ENCODE peak calls at places on chromosomes 16 and 17, in eight cellular contexts. M is psoas muscle, T is cardiac muscle cell, D is GM23338, E is adrenal gland, U is RWPE1, G is suprapubic skin, O is thoracic aorta. R is an unnamed sample.

GRCh38 chr17:27858621-27859305 is 34.4 kb downstream of the LYRM9 start:
- DNase-seq in D (no peak), T (no peak), G (no peak), O (no peak), E (no peak), U (no peak), M (no peak), R (no peak)

GRCh38 chr17:4479340-4479981 is 19.2 kb upstream of the SPNS2 start:
- DNase-seq in G (no peak), O (no peak), M (no peak), T (no peak), U (no peak), D (no peak), E (no peak), R (no peak)

GRCh38 chr17:20010099-20010863 is 1.1 kb downstream of the SPECC1 start:
- DNase-seq in M (no peak), T (peak), D (peak), G (no peak), E (peak), U (peak), O (no peak), R (no peak)

GRCh38 chr17:8791910-8792270 is 7.3 kb downstream of the MFSD6L start:
- DNase-seq in O (no peak), E (no peak), M (no peak), U (peak), T (no peak), D (no peak), G (no peak), R (no peak)

GRCh38 chr17:30519707-30520106 is 42.5 kb downstream of the GOSR1 start:
- DNase-seq in M (no peak), G (no peak), D (no peak), E (no peak), U (peak), O (no peak), T (no peak), R (no peak)

GRCh38 chr16:66115373-66115772 is 251.1 kb upstream of the CDH5 start:
- DNase-seq in U (no peak), T (no peak), G (no peak), O (no peak), M (no peak), E (no peak), D (peak), R (no peak)

GRCh38 chr17:63550816-63551639 is 751 bp downstream of the DCAF7 start:
- DNase-seq in G (no peak), D (peak), O (no peak), E (peak), T (peak), U (peak), M (no peak), R (no peak)

GRCh38 chr16:58582133-58582532 is 47.5 kb downstream of the CNOT1 start:
- DNase-seq in O (no peak), E (no peak), M (no peak), T (no peak), D (no peak), U (no peak), G (no peak), R (no peak)

GRCh38 chr16:88922114-88922825 is 54.7 kb downstream of the CBFA2T3 start:
- DNase-seq in U (peak), G (peak), O (peak), E (peak), M (peak), T (no peak), D (peak), R (no peak)

GRCh38 chr16:13435415-13435814 is 484.5 kb upstream of the ERCC4 start:
- DNase-seq in G (no peak), D (no peak), O (no peak), M (no peak), T (no peak), U (no peak), E (no peak), R (no peak)

GRCh38 chr17:78313735-78314648 is 45.9 kb downstream of the SOCS3 start:
- DNase-seq in E (peak), T (peak), G (peak), O (no peak), U (peak), D (peak), M (peak), R (peak)

GRCh38 chr17:78316115-78316866 is 43.6 kb downstream of the SOCS3 start:
- DNase-seq in O (no peak), D (peak), G (peak), T (no peak), U (no peak), E (no peak), M (no peak), R (no peak)

GRCh38 chr17:78316867-78317816 is 42.7 kb downstream of the SOCS3 start:
- DNase-seq in U (peak), G (peak), O (no peak), E (no peak), M (no peak), T (peak), D (peak), R (no peak)

GRCh38 chr17:78314683-78315354 is 45.1 kb downstream of the SOCS3 start:
- DNase-seq in O (no peak), D (peak), T (no peak), E (no peak), M (no peak), U (no peak), G (peak), R (no peak)

DNA sequence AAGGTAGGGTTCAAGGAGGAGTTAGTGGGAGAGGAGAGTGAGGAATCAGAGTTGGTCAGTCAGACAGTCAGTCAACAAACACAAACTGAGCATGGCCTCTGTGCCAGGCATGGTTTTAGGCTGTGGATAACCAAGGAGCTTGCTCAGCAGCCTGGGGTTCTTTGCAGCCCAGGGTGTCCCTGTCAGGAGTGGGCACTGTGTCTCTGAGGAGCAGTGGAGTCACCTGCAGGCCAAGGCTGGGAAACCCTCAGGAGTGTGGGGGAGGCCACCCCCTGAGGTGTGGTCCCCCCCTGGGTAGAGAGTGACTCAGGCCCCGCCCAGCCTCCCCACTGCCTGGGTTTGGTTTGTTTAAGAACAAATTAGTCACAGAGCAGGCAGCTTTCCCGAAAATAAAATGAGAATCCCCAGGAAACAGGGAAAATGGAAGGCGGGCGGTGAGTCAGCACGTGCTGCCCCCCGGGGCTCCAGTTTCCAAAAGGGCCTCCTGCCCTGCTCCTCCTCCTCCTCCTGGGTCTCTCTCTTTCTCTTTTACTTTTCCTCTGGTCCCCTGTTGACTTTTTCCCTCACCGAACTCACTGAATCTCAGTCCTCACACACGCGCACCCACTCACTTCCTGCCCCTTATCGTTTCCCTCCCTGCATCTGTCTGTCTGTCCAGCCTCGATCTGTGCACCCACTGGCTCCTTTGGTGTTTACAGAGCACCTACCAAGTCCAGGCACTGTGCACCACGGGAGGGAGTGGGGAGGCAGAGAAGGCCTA is 44.3 kb downstream of the SOCS3 start:
- DNase-seq in O (peak), U (peak), G (peak), E (peak), D (peak), T (no peak), M (peak), R (peak)
- H3K27ac ChIP-seq in O (peak), U (peak), G (peak), E (peak), D (peak), T (no peak), M (peak), R (no peak)

GRCh38 chr16:79776243-79776884 is 175.8 kb upstream of the MAF start:
- DNase-seq in U (no peak), G (peak), D (peak), M (peak), E (no peak), O (no peak), T (no peak), R (no peak)
- TF ChIP-seq CTCF in U (no peak), G (peak), D (no peak), M (no peak), E (no peak), O (no peak), T (no peak), R (no peak)

GRCh38 chr17:75096082-75096625 is 8.4 kb downstream of the SLC16A5 start:
- DNase-seq in E (peak), M (peak), T (no peak), O (no peak), D (peak), G (no peak), U (peak), R (no peak)

GRCh38 chr17:75090871-75091854 is 3.4 kb downstream of the SLC16A5 start:
- DNase-seq in M (no peak), T (no peak), D (no peak), U (no peak), G (no peak), E (no peak), O (no peak), R (no peak)

GRCh38 chr17:75091855-75092327 is 4.1 kb downstream of the SLC16A5 start:
- DNase-seq in O (no peak), M (no peak), U (no peak), T (no peak), E (no peak), G (no peak), D (no peak), R (no peak)

GRCh38 chr17:75094871-75095399 is 7.2 kb downstream of the SLC16A5 start:
- DNase-seq in E (no peak), O (no peak), U (no peak), G (no peak), T (no peak), M (no peak), D (no peak), R (no peak)

DNA sequence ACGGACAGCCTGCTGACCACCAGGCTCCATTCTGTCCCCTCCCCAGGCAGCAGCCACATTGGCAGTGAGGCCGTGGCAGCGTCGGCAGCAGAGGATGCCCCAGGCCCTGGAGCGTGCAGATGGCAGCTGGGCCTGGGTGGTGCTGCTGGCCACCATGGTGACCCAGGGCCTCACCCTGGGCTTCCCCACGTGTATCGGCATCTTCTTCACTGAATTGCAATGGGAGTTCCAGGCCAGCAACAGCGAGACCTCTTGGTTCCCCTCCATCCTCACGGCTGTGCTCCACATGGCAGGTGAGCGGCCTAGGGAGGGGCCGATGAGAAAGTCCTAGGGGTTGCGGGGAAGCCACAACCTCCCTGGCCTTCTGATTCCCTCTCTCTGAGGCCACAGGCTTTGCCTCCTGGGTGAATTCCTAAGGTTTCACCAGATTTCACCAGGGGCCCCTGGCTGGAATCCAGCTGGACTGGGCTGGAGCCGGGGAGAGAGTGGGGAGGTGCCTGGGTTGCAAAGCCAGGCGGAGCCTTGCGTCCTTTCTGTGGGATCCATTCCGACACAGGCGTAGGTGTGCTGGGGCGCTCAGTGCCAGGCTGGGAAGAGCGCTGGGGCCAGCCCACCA is 5.9 kb downstream of the SLC16A5 start:
- DNase-seq in O (no peak), G (no peak), M (no peak), U (no peak), E (no peak), T (no peak), D (no peak), R (no peak)
- H3K27ac ChIP-seq in O (no peak), G (peak), M (no peak), U (peak), E (no peak), T (no peak), D (no peak), R (no peak)

DNA sequence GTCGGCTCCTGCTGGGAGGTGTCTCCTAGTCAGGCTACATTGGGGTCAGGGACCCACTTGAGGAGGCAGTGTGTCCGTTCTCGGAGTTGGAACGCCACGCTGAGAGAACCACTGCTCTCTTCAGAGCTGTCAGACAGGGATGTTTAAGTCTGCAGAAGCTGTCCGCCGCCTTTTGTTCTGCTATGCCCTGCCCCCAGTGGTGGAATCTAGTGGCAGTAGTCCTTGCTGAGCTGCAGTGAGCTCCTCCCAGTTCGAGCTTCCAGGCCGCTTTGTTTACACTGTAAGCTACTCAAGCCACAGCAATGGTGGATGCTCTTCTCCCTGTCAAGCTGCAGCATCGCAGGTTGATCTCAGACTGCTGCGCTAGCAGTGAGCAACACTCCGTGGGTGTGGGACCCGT is 36.0 kb downstream of the ITFG1 start:
- DNase-seq in E (no peak), O (no peak), M (no peak), G (no peak), U (no peak), D (peak), T (no peak), R (no peak)
- TF ChIP-seq CTCF in E (no peak), O (no peak), M (no peak), G (no peak), U (no peak), D (peak), T (no peak), R (no peak)

R was measured in CD4-positive, alpha-beta T cell.